ENCODE peak calls at places on chromosomes 1 and 21, in four cellular contexts. G, D, I and H are unnamed samples.

GRCh38 chr1:206479164-206480125 is 9.2 kb downstream of the IKBKE start:
- DNase-seq in G (peak), D (peak), I (peak), H (peak)

GRCh38 chr1:25219661-25220251 is 12.5 kb downstream of the SYF2 start:
- DNase-seq in G (no peak), D (no peak), I (no peak), H (no peak)

GRCh38 chr1:210022044-210022443 is 84.0 kb downstream of the SYT14 start:
- DNase-seq in G (no peak), D (no peak), I (no peak), H (no peak)

GRCh38 chr1:167695150-167695549 is 26.6 kb upstream of the MPZL1 start:
- DNase-seq in G (no peak), D (no peak), I (peak), H (no peak)

GRCh38 chr1:59516881-59517280 is 220.0 kb downstream of the FGGY start:
- DNase-seq in G (no peak), D (no peak), I (no peak), H (no peak)

GRCh38 chr21:42630626-42631025 is 22.8 kb upstream of the PDE9A start:
- DNase-seq in G (no peak), D (no peak), I (no peak), H (no peak)

GRCh38 chr1:161805399-161806197 is 39.5 kb downstream of the ATF6 start:
- DNase-seq in G (no peak), D (no peak), I (no peak), H (no peak)

GRCh38 chr1:52658795-52659194 is 25.8 kb downstream of the SHISAL2A start:
- DNase-seq in G (no peak), D (no peak), I (no peak), H (no peak)

GRCh38 chr21:42346866-42347600 is 3.8 kb downstream of the TFF2 start:
- DNase-seq in G (no peak), D (no peak), I (no peak), H (no peak)

GRCh38 chr1:39657402-39657801 is 14.5 kb downstream of the NT5C1A start:
- DNase-seq in G (no peak), D (peak), I (no peak), H (no peak)

GRCh38 chr1:195763146-195763906 is 844.9 kb downstream of the KCNT2 start:
- DNase-seq in G (peak), D (no peak), I (no peak), H (no peak)

GRCh38 chr1:201311356-201312011 is 28.2 kb downstream of the PKP1 start:
- DNase-seq in G (no peak), D (no peak), I (no peak), H (no peak)

GRCh38 chr1:90821793-90822359 is 104.8 kb upstream of the BARHL2 start:
- DNase-seq in G (no peak), D (no peak), I (no peak), H (no peak)

GRCh38 chr1:115515270-115515669 is 126.5 kb upstream of the VANGL1 start:
- DNase-seq in G (no peak), D (no peak), I (peak), H (no peak)

GRCh38 chr1:22112505-22112904 is 30.4 kb downstream of the WNT4 start:
- DNase-seq in G (peak), D (peak), I (no peak), H (no peak)

GRCh38 chr1:34631126-34631525 is 123.7 kb upstream of the GJB5 start:
- DNase-seq in G (no peak), D (no peak), I (no peak), H (no peak)

GRCh38 chr1:31027693-31028526 is 37.6 kb downstream of the PUM1 start:
- DNase-seq in G (no peak), D (no peak), I (no peak), H (no peak)

GRCh38 chr1:234776875-234777849 is 167.2 kb upstream of the IRF2BP2 start:
- DNase-seq in G (no peak), D (no peak), I (no peak), H (peak)

GRCh38 chr21:38671716-38672115 is 134.0 kb upstream of the ETS2 start:
- DNase-seq in G (no peak), D (no peak), I (no peak), H (no peak)

GRCh38 chr1:112358798-112359408 is 37.1 kb upstream of the CTTNBP2NL start:
- DNase-seq in G (peak), D (peak), I (peak), H (peak)

GRCh38 chr1:224169876-224170275 is 13.2 kb upstream of the DEGS1 start:
- DNase-seq in G (no peak), D (no peak), I (peak), H (no peak)

GRCh38 chr1:63817152-63817667 is 43.4 kb downstream of the ROR1 start:
- DNase-seq in G (no peak), D (peak), I (no peak), H (no peak)

GRCh38 chr1:162019006-162019405 is 4.7 kb downstream of the OLFML2B start:
- DNase-seq in G (no peak), D (peak), I (no peak), H (no peak)

GRCh38 chr1:2840036-2840809 is 38.7 kb upstream of the TTC34 start:
- DNase-seq in G (no peak), D (no peak), I (peak), H (no peak)

DNA sequence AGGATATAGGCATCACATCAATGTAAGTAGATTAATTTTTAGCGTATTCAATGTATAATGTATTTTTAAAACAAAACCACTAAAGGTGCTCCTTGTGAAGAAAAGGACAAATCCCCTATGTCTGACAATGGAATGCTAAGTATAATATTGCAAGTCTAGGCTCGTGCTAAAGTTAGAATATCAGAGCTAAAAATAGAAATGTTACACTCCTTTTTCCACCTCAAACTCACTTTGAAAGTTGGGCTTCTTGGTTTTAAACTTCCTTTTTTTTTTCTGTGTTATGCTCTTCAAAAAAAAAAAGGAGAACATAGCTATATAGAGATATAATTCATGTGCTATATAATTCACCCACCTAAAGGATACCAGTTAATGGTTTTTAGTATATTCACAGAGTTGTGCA is 3.6 kb upstream of the SERBP1 start:
- DNase-seq in G (no peak), D (no peak), I (no peak), H (no peak)
- H3K56ac ChIP-seq in G (no peak), D (no peak), I (no peak), H (no peak)

DNA sequence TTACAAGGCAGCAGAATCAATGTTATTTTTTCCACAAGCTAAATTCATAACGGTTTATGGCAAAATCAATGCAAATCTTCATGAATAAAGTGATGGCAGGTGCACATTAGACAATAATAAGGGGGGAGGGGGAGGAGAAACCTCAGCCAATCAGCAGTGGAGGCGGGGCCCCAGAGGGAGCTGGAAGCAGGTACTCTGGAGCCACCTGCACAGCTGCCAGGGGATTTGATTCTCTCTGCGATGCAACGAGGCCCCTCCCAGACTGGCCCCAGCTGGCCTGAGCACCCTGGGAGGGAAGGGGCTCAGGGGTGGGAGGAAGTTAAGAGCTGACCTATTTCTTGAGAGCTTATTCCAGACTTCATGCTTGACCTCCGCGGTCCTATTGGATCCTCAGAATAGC is 127.8 kb upstream of the IGSF21 start:
- DNase-seq in G (peak), D (no peak), I (no peak), H (no peak)
- H3K56ac ChIP-seq in G (no peak), D (no peak), I (no peak), H (no peak)

GRCh38 chr21:45820171-45821091 is 161.1 kb upstream of the COL6A1 start:
- DNase-seq in G (peak), D (peak), I (peak), H (peak)

GRCh38 chr21:45822002-45822397 is 159.6 kb upstream of the COL6A1 start:
- DNase-seq in G (no peak), D (no peak), I (no peak), H (no peak)

GRCh38 chr21:45823100-45823681 is 158.4 kb upstream of the COL6A1 start:
- DNase-seq in G (no peak), D (no peak), I (no peak), H (no peak)

GRCh38 chr21:45822429-45823099 is 159.0 kb upstream of the COL6A1 start:
- DNase-seq in G (peak), D (no peak), I (peak), H (no peak)

DNA sequence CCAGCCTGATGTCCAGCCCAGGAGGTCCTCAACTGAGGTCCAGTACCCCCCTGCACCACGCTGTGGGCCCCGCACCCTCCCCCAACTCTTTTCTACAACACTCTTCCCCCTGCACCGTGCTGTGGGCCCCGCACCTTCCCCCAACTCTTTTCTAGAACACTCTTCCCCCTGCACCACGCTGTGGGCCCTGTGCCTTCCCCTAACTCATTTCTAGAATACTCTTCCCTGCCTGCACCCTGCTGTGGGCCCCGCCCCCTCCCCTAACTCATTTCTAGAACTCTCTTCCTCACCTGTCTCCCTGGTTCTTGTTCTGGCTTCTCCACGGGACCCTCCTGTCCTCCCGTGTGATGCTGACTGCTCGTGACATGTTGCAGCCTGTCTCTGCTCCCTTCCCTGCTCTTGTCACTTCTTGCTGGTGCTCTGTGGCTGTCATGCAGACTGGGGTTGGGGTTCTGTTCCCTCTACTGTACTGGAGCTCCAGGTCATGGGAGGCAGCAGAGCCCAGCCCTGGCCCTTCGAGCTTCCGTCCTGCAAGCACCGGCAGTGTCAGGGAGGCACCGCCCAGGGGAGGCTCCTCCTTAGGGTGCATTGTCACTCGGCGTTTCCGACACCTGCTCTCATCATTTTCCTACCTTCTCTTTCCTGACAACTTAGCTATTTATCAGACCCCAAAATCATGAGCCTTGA is 160.1 kb upstream of the COL6A1 start:
- DNase-seq in G (peak), D (no peak), I (no peak), H (no peak)
- H3K56ac ChIP-seq in G (no peak), D (no peak), I (no peak), H (no peak)

GRCh38 chr1:84742653-84743052 is 52.4 kb upstream of the SSX2IP start:
- DNase-seq in G (no peak), D (peak), I (no peak), H (no peak)
- H3K56ac ChIP-seq in G (no peak), D (no peak), I (no peak), H (no peak)

GRCh38 chr1:19552291-19553010 is 67.1 kb upstream of the CAPZB start:
- DNase-seq in G (no peak), D (no peak), I (peak), H (no peak)
- H3K56ac ChIP-seq in G (no peak), D (no peak), I (no peak), H (no peak)